ENCODE peak calls at places on chromosome 22, in four cellular contexts. J, S, Z and O are unnamed samples. For H3K4me1, the result is how much of the 10 kb centered on the place peaks cover.

GRCh38 chr22:43249789-43250188 is 62.9 kb upstream of the TTLL12 start:
- DNase-seq in J (no peak), S (no peak), Z (no peak), O (no peak)

GRCh38 chr22:50186789-50187523 is 1.2 kb downstream of the TRABD start:
- DNase-seq in J (no peak), S (peak), Z (peak), O (no peak)

GRCh38 chr22:19352217-19352616 is 60.7 kb upstream of the CLTCL1 start:
- DNase-seq in J (no peak), S (no peak), Z (no peak), O (no peak)

GRCh38 chr22:19103881-19104821 is 18.1 kb downstream of the DGCR2 start:
- DNase-seq in J (peak), S (no peak), Z (no peak), O (no peak)

GRCh38 chr22:49535527-49536125 is 292.0 kb downstream of the BRD1 start:
- DNase-seq in J (no peak), S (no peak), Z (no peak), O (no peak)

GRCh38 chr22:17566776-17567175 is 3.5 kb downstream of the SLC25A18 start:
- DNase-seq in J (no peak), S (no peak), Z (no peak), O (no peak)

GRCh38 chr22:39253427-39254070 is 8.8 kb upstream of the PDGFB start:
- DNase-seq in J (peak), S (peak), Z (peak), O (peak)

GRCh38 chr22:31753005-31753633 is 700 bp upstream of the DEPDC5 start:
- DNase-seq in J (peak), S (peak), Z (peak), O (peak)

GRCh38 chr22:27896251-27896650 is 22.8 kb downstream of the PITPNB start:
- DNase-seq in J (no peak), S (no peak), Z (peak), O (no peak)

GRCh38 chr22:32818446-32819115 is 17.1 kb downstream of the TIMP3 start:
- DNase-seq in J (no peak), S (no peak), Z (no peak), O (no peak)

GRCh38 chr22:32815943-32816342 is 14.4 kb downstream of the TIMP3 start:
- DNase-seq in J (no peak), S (no peak), Z (no peak), O (no peak)

GRCh38 chr22:32819120-32819519 is 17.6 kb downstream of the TIMP3 start:
- DNase-seq in J (no peak), S (no peak), Z (no peak), O (no peak)

GRCh38 chr22:32815059-32815458 is 13.6 kb downstream of the TIMP3 start:
- DNase-seq in J (no peak), S (no peak), Z (no peak), O (no peak)

DNA sequence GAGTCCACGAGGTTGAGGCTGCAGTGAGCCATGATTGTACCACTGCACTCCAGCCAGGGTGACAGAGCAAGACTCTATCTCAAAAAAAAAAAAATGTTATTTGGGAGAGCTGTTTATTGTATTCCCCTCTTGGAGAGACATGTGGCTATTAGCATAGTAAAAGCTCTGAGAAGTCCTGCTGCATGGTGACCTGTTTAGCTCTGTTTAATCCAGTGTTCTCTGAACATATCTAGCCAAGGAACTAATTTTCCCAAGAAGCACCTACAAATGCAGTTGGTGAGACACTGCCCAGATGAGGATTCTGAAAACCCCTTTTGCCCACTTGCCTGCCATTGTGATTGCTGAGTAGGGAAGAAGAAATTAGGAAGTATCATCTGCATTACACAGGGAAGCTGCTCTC is 15.6 kb downstream of the TIMP3 start:
- DNase-seq in J (no peak), S (no peak), Z (no peak), O (no peak)
- TF ChIP-seq POLR2A in J (no peak), S (no peak), Z (no peak), O (no peak)

DNA sequence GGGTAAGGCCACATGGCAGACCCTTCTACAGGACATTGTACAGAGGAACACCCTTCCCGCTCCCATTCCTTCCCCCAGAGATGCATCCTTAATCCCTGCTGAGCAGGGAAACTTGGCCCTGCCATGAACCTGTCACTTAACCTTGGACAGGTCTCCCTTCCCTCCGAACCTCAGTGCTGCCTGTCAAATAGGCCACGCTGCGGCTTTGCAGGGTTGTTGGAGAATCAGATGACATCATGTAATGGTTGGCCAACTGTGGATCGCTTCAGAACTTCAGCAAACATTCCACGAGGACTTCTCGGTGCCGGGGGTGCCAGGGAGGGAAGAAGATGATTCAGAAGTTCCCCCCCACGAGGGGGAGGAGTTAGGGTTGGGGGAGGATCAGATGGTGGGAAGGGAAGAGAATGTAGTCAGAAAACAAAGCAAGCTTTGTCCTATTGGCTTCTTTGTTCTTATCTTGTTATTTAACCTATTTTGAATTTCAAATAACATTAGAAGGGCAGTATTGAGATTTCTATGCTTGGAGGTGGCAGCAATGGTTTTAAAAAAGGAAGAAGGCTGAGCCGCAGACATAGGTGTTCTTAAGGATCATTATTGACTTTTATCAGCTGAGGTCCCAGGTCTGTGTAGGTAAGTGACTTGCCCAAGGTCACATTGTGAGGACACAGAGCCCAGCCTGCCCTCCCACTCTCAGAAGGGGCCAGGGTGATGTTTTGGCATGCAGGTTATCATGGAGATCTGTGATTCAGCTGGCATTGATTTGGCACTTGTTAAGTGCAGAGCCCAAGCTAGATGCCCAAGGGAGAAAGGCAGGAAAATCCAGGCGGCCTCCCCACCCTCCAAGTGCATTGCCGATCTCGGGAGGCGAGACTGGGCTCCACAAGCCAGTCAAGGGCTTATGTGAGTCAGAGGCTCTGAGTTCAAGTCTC is 3.1 kb downstream of the CDC42EP1 start:
- DNase-seq in J (peak), S (peak), Z (peak), O (peak)
- H3K4me1 ChIP-seq in J (under half), S (under half), Z (half or more), O (half or more)

DNA sequence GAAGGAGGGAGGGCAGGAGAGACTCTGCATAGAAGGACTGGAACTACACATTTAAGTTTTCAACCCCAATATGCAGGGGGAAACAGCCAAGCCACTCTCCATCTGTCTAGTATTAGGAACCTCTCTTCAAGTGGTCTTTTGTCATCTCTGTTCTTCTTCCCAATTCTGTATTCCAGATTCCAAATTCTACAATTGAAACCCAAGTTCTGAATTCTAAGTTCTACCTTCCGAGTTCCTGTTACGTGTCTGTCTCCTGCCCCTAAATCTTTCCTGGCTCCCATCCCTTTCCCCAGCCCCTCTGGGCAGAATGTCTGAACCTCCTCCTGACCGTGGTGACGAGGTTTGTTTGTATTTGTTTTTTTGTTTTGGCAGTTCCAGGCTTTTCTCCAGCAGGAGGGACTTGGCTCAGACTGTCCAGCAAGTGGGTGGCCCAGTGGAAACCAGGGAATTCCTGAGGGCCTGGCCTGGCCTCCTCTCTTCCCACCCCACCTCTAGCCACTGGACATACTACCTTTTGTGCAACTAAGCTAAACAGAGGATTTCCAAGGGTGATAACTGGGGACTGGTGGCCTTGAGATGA is 1.6 kb upstream of the THOC5 start:
- DNase-seq in J (no peak), S (peak), Z (peak), O (peak)
- H3K27ac ChIP-seq in J (no peak), S (peak), Z (peak), O (peak)

GRCh38 chr22:26589845-26590524 is at the start of gene TPST2:
- DNase-seq in J (peak), S (peak), Z (peak), O (peak)
- TF ChIP-seq POLR2A in J (peak), S (peak), Z (peak), O (peak)

GRCh38 chr22:47918936-47919505 is 1156.6 kb downstream of the TBC1D22A start:
- DNase-seq in J (no peak), S (no peak), Z (no peak), O (no peak)

GRCh38 chr22:47918276-47918928 is 1156.0 kb downstream of the TBC1D22A start:
- DNase-seq in J (no peak), S (no peak), Z (peak), O (no peak)

GRCh38 chr22:47920380-47920959 is 1158.0 kb downstream of the TBC1D22A start:
- DNase-seq in J (no peak), S (no peak), Z (no peak), O (no peak)

GRCh38 chr22:47919893-47920292 is 1157.4 kb downstream of the TBC1D22A start:
- DNase-seq in J (no peak), S (no peak), Z (no peak), O (no peak)

DNA sequence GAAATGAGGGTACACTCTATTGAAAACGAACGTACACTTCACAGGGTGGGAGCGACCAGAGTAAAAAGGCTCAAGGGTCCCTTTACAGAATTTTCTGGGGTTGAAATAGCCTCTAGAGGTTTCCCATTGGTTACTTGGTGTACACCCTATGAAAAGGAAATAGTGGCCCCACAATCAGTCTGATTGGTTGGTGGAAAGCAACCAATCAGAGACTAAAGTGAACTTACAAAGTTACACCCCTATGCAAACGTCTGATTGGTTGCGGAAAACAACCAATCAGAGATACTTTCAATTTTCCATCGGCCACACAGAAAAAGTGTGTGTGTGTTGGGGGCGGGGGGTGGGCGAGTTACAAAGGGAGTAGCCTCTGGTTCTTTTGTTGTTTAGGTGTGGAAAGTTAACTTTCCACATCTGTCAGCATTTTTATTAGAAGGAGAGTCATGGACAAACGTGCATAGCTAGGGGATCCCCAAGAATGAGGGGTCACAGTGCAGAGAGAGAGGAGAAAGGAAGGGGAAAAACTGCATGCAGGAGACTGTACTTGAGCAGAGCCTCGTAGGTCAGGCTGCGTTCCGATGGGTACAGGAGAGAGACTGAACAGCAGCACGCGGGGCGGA is 1152.1 kb downstream of the TBC1D22A start:
- DNase-seq in J (no peak), S (no peak), Z (no peak), O (peak)
- H3K4me1 ChIP-seq in J (under half), S (under half), Z (under half), O (under half)

DNA sequence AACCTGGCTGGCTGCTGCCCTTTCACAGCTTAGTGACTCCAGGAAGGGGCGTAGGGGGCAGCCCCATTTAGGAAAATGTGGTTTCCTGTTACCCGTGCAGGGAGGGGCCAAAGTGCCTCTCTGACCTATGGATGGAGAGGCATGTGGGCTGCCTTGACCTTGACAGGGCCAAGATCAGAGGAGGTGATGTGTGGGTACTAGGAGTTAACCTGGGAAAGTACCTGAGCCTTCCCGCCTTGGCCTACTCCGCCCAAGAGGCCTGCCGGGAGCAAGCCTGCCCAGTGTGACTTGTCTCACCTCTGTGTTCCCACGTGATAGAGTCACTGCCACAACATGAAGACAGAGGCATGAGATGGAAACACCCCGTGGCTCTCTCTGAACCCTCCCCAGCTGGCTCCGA is 33.4 kb downstream of the GRAMD4 start:
- DNase-seq in J (no peak), S (no peak), Z (peak), O (no peak)
- H3K27ac ChIP-seq in J (no peak), S (no peak), Z (peak), O (no peak)

DNA sequence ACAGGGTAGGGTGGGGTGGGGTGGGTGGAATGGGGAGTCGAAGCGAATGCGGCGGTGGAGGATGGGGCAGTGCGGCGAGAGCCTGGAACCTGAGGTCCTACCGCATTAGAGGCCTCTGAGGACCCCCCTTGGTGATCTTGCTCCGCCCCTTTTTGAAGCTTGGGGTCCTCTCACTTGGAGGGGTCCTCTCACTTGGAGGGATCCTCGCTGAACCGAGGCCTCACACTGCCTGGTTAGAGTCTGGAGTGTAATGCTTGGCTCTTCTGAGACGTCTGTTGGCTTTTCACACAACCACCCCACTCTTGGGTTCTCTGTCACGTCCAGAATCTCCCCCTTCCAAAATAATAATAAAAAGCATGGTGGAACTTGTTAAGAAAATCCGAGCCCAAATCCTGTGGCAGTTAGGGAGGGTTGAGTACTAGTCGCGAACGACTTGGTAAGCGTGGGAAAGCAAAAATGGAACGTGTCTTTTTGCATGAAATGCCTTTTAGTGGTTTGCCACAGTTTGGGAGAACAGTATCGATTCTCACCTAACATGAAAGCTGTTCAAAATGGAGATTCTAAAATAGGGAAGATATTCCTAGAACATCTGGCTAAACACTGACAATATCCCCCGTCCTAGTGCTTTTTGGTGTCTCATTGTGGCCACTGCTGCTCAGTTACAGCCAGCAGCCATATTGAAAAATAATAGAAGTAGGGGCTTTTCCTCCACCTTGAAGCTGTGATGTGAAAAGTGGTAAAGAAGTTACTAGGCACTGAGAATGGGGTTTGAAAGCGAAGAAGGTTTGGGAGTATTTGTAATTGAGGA is 821 bp downstream of the RBX1 start:
- DNase-seq in J (no peak), S (no peak), Z (no peak), O (no peak)
- TF ChIP-seq POLR2A in J (no peak), S (no peak), Z (peak), O (no peak)

DNA sequence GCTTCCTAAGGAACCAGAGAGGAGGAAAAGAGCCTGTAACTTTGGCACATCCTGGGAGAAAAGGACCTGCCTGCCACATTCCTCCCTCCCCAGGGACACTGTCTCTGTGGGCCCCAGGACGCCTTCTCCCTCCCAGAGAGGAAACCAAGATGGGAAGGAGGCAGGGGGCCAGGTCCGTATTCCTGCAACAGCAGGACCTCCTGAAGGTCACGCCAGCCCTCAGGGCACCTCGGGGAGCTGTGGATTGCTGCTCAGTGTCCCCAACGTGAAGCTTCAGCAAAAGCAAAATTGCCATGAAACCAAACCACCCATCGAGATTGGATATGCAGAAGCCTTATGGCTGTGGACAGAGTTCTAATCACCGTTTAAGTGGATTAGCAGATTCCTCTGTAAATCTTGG is 86.7 kb downstream of the ARHGAP8 start:
- DNase-seq in J (no peak), S (peak), Z (no peak), O (no peak)
- H3K4me1 ChIP-seq in J (under half), S (under half), Z (under half), O (under half)

DNA sequence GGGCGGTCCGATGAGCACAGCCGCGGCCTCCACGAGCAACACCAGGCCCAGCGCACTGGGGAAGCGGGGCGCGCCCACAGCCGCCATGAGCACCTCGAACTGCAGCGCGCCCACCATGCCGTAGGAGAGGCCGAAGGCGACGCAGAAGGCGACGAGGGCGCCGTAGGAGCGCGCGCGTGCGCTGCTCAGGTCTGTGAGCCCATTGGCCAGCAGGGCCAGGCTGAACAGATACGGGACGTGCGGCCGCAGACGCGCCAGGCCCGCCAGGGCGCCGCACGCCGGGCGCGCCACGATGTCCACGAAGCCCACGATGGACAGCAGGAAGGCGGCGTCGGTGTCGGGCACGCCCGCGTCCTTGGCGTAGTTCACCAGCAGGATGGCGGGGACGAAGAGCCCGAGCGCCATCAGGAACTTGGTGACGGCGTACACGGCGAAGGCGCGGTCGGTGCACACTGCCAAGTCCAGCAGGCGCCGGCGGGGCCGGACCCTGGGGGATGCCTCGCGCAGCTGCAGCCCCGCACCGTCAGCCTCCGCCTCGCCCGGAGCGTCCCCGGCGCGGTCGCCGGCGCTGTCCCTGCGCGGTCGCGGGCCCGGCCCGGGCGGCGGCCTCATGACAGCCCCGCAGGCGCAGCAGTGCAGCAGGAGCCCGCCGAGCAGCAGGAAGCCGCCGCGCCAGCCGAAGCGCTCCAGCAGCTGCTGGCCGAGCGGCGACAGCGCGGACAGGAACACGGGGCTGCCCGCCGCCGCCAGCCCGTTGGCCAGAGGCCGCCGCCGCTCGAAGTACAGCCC is 2.9 kb downstream of the SLC16A8 start:
- DNase-seq in J (no peak), S (no peak), Z (peak), O (peak)
- H3K27ac ChIP-seq in J (no peak), S (no peak), Z (no peak), O (no peak)